ENCODE peak calls at places on chromosomes 6 and 20, in seven cellular contexts. One of them, this sample, is unnamed.

GRCh38 chr6:79810878-79811277 is 136.5 kb downstream of the ELOVL4 start:
- DNase-seq in K562: no peak
- DNase-seq in H1: no peak
- DNase-seq in HepG2: no peak
- DNase-seq in GM12878: no peak
- DNase-seq in HCT116: no peak
- DNase-seq in SK-N-SH: peak; percentile 46
- DNase-seq in this sample: no peak

GRCh38 chr6:29887819-29888581 is 54.3 kb upstream of the HLA-A start:
- DNase-seq in K562: no peak
- DNase-seq in H1: peak; percentile 86
- DNase-seq in HepG2: no peak
- DNase-seq in GM12878: peak; percentile 25
- DNase-seq in HCT116: peak; percentile 18
- DNase-seq in SK-N-SH: peak; percentile 27
- DNase-seq in this sample: peak; percentile 22

GRCh38 chr6:67345946-67346345 is 1289.1 kb upstream of the ADGRB3 start:
- DNase-seq in K562: no peak
- DNase-seq in H1: no peak
- DNase-seq in HepG2: peak; percentile 27
- DNase-seq in GM12878: no peak
- DNase-seq in HCT116: no peak
- DNase-seq in SK-N-SH: no peak
- DNase-seq in this sample: no peak

GRCh38 chr20:48841861-48842529 is 14.2 kb upstream of the PREX1 start:
- DNase-seq in K562: peak; percentile 56
- DNase-seq in H1: no peak
- DNase-seq in HepG2: no peak
- DNase-seq in GM12878: no peak
- DNase-seq in HCT116: no peak
- DNase-seq in SK-N-SH: no peak
- DNase-seq in this sample: no peak

GRCh38 chr6:38176797-38177751 is 357.5 kb downstream of the ZFAND3 start:
- DNase-seq in K562: no peak
- DNase-seq in H1: no peak
- DNase-seq in HepG2: peak; percentile 52
- DNase-seq in GM12878: no peak
- DNase-seq in HCT116: no peak
- DNase-seq in SK-N-SH: no peak
- DNase-seq in this sample: peak; percentile 41

GRCh38 chr6:113654396-113654795 is 202.7 kb upstream of the MARCKS start:
- DNase-seq in K562: no peak
- DNase-seq in H1: no peak
- DNase-seq in HepG2: no peak
- DNase-seq in GM12878: no peak
- DNase-seq in HCT116: peak; percentile 41
- DNase-seq in SK-N-SH: no peak
- DNase-seq in this sample: no peak

GRCh38 chr6:160057080-160057479 is 64.5 kb upstream of the SLC22A1 start:
- DNase-seq in K562: no peak
- DNase-seq in H1: no peak
- DNase-seq in HepG2: no peak
- DNase-seq in GM12878: no peak
- DNase-seq in HCT116: no peak
- DNase-seq in SK-N-SH: no peak
- DNase-seq in this sample: no peak

GRCh38 chr20:34552569-34552968 is 5.9 kb upstream of the MAP1LC3A start:
- DNase-seq in K562: no peak
- DNase-seq in H1: no peak
- DNase-seq in HepG2: no peak
- DNase-seq in GM12878: no peak
- DNase-seq in HCT116: no peak
- DNase-seq in SK-N-SH: no peak
- DNase-seq in this sample: no peak

GRCh38 chr6:33592280-33592594 is 12.2 kb upstream of the BAK1 start:
- DNase-seq in K562: no peak
- DNase-seq in H1: no peak
- DNase-seq in HepG2: no peak
- DNase-seq in GM12878: no peak
- DNase-seq in HCT116: no peak
- DNase-seq in SK-N-SH: no peak
- DNase-seq in this sample: no peak

GRCh38 chr20:10568032-10568431 is 105.8 kb downstream of the JAG1 start:
- DNase-seq in K562: no peak
- DNase-seq in H1: no peak
- DNase-seq in HepG2: peak; percentile 54
- DNase-seq in GM12878: no peak
- DNase-seq in HCT116: no peak
- DNase-seq in SK-N-SH: no peak
- DNase-seq in this sample: no peak

GRCh38 chr6:10733151-10733715 is 10.4 kb downstream of the TMEM14C start:
- DNase-seq in K562: no peak
- DNase-seq in H1: peak; percentile 35
- DNase-seq in HepG2: no peak
- DNase-seq in GM12878: no peak
- DNase-seq in HCT116: no peak
- DNase-seq in SK-N-SH: no peak
- DNase-seq in this sample: no peak

GRCh38 chr6:11381801-11382513 is 149.5 kb upstream of the NEDD9 start:
- DNase-seq in K562: no peak
- DNase-seq in H1: no peak
- DNase-seq in HepG2: no peak
- DNase-seq in GM12878: peak; percentile 92
- DNase-seq in HCT116: no peak
- DNase-seq in SK-N-SH: no peak
- DNase-seq in this sample: no peak

GRCh38 chr6:134537146-134537555 is 219.2 kb upstream of the SGK1 start:
- DNase-seq in K562: no peak
- DNase-seq in H1: no peak
- DNase-seq in HepG2: no peak
- DNase-seq in GM12878: no peak
- DNase-seq in HCT116: peak; percentile 92
- DNase-seq in SK-N-SH: no peak
- DNase-seq in this sample: no peak

GRCh38 chr6:87806635-87807034 is 104.6 kb upstream of the AKIRIN2 start:
- DNase-seq in K562: no peak
- DNase-seq in H1: no peak
- DNase-seq in HepG2: peak; percentile 74
- DNase-seq in GM12878: no peak
- DNase-seq in HCT116: no peak
- DNase-seq in SK-N-SH: peak; percentile 43
- DNase-seq in this sample: no peak

GRCh38 chr6:33169286-33170175 is 22.7 kb downstream of the COL11A2 start:
- DNase-seq in K562: no peak
- DNase-seq in H1: no peak
- DNase-seq in HepG2: no peak
- DNase-seq in GM12878: no peak
- DNase-seq in HCT116: no peak
- DNase-seq in SK-N-SH: no peak
- DNase-seq in this sample: no peak

GRCh38 chr20:7003598-7003997 is 236.1 kb downstream of the BMP2 start:
- DNase-seq in K562: no peak
- DNase-seq in H1: no peak
- DNase-seq in HepG2: no peak
- DNase-seq in GM12878: no peak
- DNase-seq in HCT116: no peak
- DNase-seq in SK-N-SH: no peak
- DNase-seq in this sample: no peak

GRCh38 chr6:109611502-109611901 is 79.5 kb downstream of the AK9 start:
- DNase-seq in K562: no peak
- DNase-seq in H1: no peak
- DNase-seq in HepG2: no peak
- DNase-seq in GM12878: no peak
- DNase-seq in HCT116: no peak
- DNase-seq in SK-N-SH: no peak
- DNase-seq in this sample: no peak

GRCh38 chr6:10554826-10555225 is 33.7 kb downstream of the GCNT2 start:
- DNase-seq in K562: no peak
- DNase-seq in H1: no peak
- DNase-seq in HepG2: no peak
- DNase-seq in GM12878: no peak
- DNase-seq in HCT116: no peak
- DNase-seq in SK-N-SH: no peak
- DNase-seq in this sample: no peak

GRCh38 chr20:48736636-48737035 is 91.2 kb downstream of the PREX1 start:
- DNase-seq in K562: no peak
- DNase-seq in H1: no peak
- DNase-seq in HepG2: no peak
- DNase-seq in GM12878: no peak
- DNase-seq in HCT116: no peak
- DNase-seq in SK-N-SH: no peak
- DNase-seq in this sample: no peak

DNA sequence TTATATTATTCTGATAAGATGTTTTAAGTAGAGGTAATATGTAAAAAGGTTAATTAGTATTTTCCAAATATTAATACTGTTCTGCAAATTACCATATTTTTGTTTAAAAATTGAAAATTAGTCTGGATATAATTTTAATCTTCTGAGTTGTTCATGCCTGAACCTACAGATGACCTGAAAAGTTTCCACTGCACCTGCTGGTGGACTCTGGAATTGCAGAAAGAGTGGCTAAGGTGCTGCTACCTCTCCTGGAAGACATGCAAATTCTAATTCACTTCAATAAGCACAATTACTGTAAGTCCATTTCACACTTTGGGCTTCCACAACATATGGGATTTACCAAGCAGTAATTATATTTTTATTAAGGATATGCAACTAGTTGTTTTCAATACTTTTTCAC is 77.7 kb upstream of the OLIG3 start:
- DNase-seq in K562: peak; percentile 57
- DNase-seq in H1: peak; percentile 86
- DNase-seq in HepG2: peak; percentile 54
- DNase-seq in GM12878: no peak
- DNase-seq in HCT116: peak; percentile 59
- DNase-seq in SK-N-SH: peak; percentile 13
- DNase-seq in this sample: no peak
- TF ChIP-seq JUND in K562: no peak
- TF ChIP-seq JUND in H1: no peak
- TF ChIP-seq JUND in HepG2: no peak
- TF ChIP-seq JUND in GM12878: no peak
- TF ChIP-seq JUND in HCT116: no peak
- TF ChIP-seq JUND in SK-N-SH: no peak
- TF ChIP-seq JUND in this sample: no peak

DNA sequence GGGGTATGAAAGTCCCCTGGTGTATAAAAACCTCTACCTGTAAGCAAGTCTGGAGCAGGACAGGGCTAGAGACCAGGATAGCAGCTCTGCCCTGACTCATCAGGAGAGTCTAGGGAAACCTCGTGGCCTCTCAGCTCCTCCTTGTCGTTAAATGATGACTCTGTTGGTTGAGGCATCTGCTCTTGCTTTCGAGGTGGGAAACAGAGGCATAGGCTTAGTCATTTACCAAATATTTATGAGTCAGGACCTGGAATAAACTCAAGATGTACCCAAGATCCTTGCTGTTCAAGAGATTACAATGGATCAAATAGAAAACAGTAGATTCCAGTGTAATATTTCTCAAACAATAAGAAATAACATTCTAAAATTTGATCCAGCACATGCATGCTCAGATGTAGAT is 5.5 kb downstream of the MANBAL start:
- DNase-seq in K562: no peak
- DNase-seq in H1: no peak
- DNase-seq in HepG2: no peak
- DNase-seq in GM12878: no peak
- DNase-seq in HCT116: peak; percentile 94
- DNase-seq in SK-N-SH: no peak
- DNase-seq in this sample: no peak
- TF ChIP-seq JUND in K562: peak; percentile 20
- TF ChIP-seq JUND in H1: no peak
- TF ChIP-seq JUND in HepG2: no peak
- TF ChIP-seq JUND in GM12878: no peak
- TF ChIP-seq JUND in HCT116: peak; percentile 94
- TF ChIP-seq JUND in SK-N-SH: peak; percentile 96
- TF ChIP-seq JUND in this sample: no peak

GRCh38 chr6:167779993-167780655 is 46.6 kb upstream of the AFDN start:
- DNase-seq in K562: no peak
- DNase-seq in H1: no peak
- DNase-seq in HepG2: no peak
- DNase-seq in GM12878: no peak
- DNase-seq in HCT116: no peak
- DNase-seq in SK-N-SH: no peak
- DNase-seq in this sample: no peak

GRCh38 chr6:167781066-167781767 is 45.5 kb upstream of the AFDN start:
- DNase-seq in K562: no peak
- DNase-seq in H1: no peak
- DNase-seq in HepG2: no peak
- DNase-seq in GM12878: no peak
- DNase-seq in HCT116: no peak
- DNase-seq in SK-N-SH: no peak
- DNase-seq in this sample: no peak

GRCh38 chr6:167779123-167779992 is 47.4 kb upstream of the AFDN start:
- DNase-seq in K562: no peak
- DNase-seq in H1: no peak
- DNase-seq in HepG2: no peak
- DNase-seq in GM12878: no peak
- DNase-seq in HCT116: no peak
- DNase-seq in SK-N-SH: no peak
- DNase-seq in this sample: no peak

GRCh38 chr6:167786859-167787675 is 39.6 kb upstream of the AFDN start:
- DNase-seq in K562: no peak
- DNase-seq in H1: no peak
- DNase-seq in HepG2: no peak
- DNase-seq in GM12878: no peak
- DNase-seq in HCT116: no peak
- DNase-seq in SK-N-SH: no peak
- DNase-seq in this sample: no peak

DNA sequence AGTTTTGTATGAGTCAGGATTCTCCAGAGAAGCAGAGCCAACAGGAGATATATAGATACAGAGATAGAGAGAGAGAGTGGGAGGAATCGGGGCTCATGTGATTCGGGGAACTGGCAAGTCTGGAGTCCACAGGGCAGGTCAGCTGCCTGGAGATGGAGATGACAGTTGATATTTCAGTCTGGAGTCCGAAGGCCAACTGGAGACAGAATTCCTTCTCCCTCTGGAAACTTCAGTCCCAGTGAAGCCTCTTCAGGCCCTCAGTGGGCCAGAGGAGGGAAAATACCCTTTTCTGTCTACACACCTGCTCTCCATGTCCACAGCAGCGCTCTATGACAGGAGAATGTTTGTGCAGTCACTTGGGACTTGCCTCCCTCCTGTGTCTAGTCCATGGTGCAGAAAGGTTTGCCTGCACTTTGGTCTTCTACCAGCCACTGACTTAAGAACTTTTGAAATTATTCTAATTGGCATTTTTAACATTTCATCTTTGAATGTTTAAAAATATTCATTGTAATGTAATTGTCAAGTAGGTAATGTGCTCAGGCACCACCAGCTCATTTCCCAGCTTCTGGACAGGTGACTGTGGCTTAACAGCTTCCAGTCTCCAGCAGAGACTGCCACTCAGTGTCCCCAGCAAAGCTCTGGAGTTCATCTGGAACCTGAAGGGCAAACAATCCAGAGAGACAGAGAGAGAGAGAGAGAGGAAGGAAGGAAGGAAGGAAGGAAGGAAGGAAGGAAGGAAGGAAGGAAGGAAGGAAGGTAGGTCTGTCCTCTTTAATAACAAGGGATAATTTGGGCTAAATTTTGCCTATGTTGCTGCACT is 43.8 kb upstream of the AFDN start:
- DNase-seq in K562: no peak
- DNase-seq in H1: no peak
- DNase-seq in HepG2: peak; percentile 53
- DNase-seq in GM12878: no peak
- DNase-seq in HCT116: no peak
- DNase-seq in SK-N-SH: no peak
- DNase-seq in this sample: no peak
- TF ChIP-seq JUND in K562: no peak
- TF ChIP-seq JUND in H1: no peak
- TF ChIP-seq JUND in HepG2: no peak
- TF ChIP-seq JUND in GM12878: no peak
- TF ChIP-seq JUND in HCT116: no peak
- TF ChIP-seq JUND in SK-N-SH: no peak
- TF ChIP-seq JUND in this sample: no peak

GRCh38 chr6:110950443-110950842 is 8.1 kb upstream of the GTF3C6 start:
- DNase-seq in K562: no peak
- DNase-seq in H1: no peak
- DNase-seq in HepG2: no peak
- DNase-seq in GM12878: no peak
- DNase-seq in HCT116: no peak
- DNase-seq in SK-N-SH: no peak
- DNase-seq in this sample: no peak
- TF ChIP-seq JUND in K562: no peak
- TF ChIP-seq JUND in H1: no peak
- TF ChIP-seq JUND in HepG2: no peak
- TF ChIP-seq JUND in GM12878: no peak
- TF ChIP-seq JUND in HCT116: no peak
- TF ChIP-seq JUND in SK-N-SH: no peak
- TF ChIP-seq JUND in this sample: no peak

This sample was measured in T47D.